ENCODE peak calls at places on chromosomes 11 and 22, in six cellular contexts. Y, O, X, Q, L and T are unnamed samples.
A peak's percentile ranks its signal among the peaks of the same experiment; 100 is the strongest.

GRCh38 chr22:24305260-24305692 is 34.6 kb downstream of the SPECC1L start:
- DNase-seq in Y (no peak), O (no peak), X (no peak), Q (no peak), L (no peak), T (no peak)

GRCh38 chr22:27792452-27793165 is 8.9 kb downstream of the MN1 start:
- DNase-seq in Y (no peak), O (no peak), X (no peak), Q (no peak), L (no peak), T (no peak)

GRCh38 chr11:75140269-75141138 is 10.4 kb upstream of the SLCO2B1 start:
- DNase-seq in Y (peak; percentile 95), O (no peak), X (peak; percentile 47), Q (peak; percentile 12), L (peak; percentile 75), T (peak; percentile 72)

GRCh38 chr22:36321797-36322601 is 65.8 kb downstream of the MYH9 start:
- DNase-seq in Y (no peak), O (no peak), X (no peak), Q (no peak), L (no peak), T (no peak)

GRCh38 chr22:26169312-26170111 is at the start of gene SEZ6L:
- DNase-seq in Y (peak; percentile 72), O (no peak), X (no peak), Q (no peak), L (no peak), T (no peak)

GRCh38 chr22:37564111-37564711 is 3.9 kb downstream of the CDC42EP1 start:
- DNase-seq in Y (no peak), O (no peak), X (no peak), Q (no peak), L (no peak), T (no peak)

GRCh38 chr22:18113680-18114394 is 3.2 kb downstream of the TUBA8 start:
- DNase-seq in Y (no peak), O (no peak), X (no peak), Q (no peak), L (no peak), T (no peak)

GRCh38 chr11:64542172-64543125 is 48.6 kb upstream of the SLC22A12 start:
- DNase-seq in Y (no peak), O (no peak), X (no peak), Q (no peak), L (no peak), T (no peak)

GRCh38 chr11:131037873-131038272 is 121.6 kb upstream of the SNX19 start:
- DNase-seq in Y (no peak), O (peak; percentile 60), X (no peak), Q (no peak), L (no peak), T (no peak)

GRCh38 chr11:3995949-3996554 is 98.5 kb upstream of the RRM1 start:
- DNase-seq in Y (no peak), O (no peak), X (no peak), Q (no peak), L (no peak), T (no peak)

GRCh38 chr11:46120361-46120710 is 918 bp downstream of the PHF21A start:
- DNase-seq in Y (no peak), O (no peak), X (no peak), Q (no peak), L (no peak), T (peak; percentile 29)

GRCh38 chr11:58926695-58927094 is 12.6 kb upstream of the GLYATL1 start:
- DNase-seq in Y (no peak), O (no peak), X (no peak), Q (no peak), L (no peak), T (no peak)

GRCh38 chr22:33332538-33332937 is 274.4 kb upstream of the SYN3 start:
- DNase-seq in Y (no peak), O (no peak), X (no peak), Q (no peak), L (peak; percentile 31), T (peak; percentile 57)

GRCh38 chr11:59669611-59670009 is 773 bp upstream of the PATL1 start:
- DNase-seq in Y (peak; percentile 63), O (no peak), X (no peak), Q (no peak), L (peak; percentile 34), T (peak; percentile 42)

GRCh38 chr22:25405854-25406509 is 158.5 kb upstream of the GRK3 start:
- DNase-seq in Y (no peak), O (no peak), X (no peak), Q (no peak), L (no peak), T (no peak)

GRCh38 chr22:22770280-22770871 is 117.2 kb upstream of the IGLL5 start:
- DNase-seq in Y (peak; percentile 92), O (no peak), X (peak; percentile 30), Q (no peak), L (peak; percentile 55), T (peak; percentile 75)

GRCh38 chr11:110094298-110095073 is 1.3 kb downstream of the ZC3H12C start:
- DNase-seq in Y (no peak), O (no peak), X (no peak), Q (no peak), L (no peak), T (no peak)

GRCh38 chr22:38707346-38707745 is 1.6 kb downstream of the GTPBP1 start:
- DNase-seq in Y (no peak), O (no peak), X (peak; percentile 80), Q (no peak), L (no peak), T (no peak)

DNA sequence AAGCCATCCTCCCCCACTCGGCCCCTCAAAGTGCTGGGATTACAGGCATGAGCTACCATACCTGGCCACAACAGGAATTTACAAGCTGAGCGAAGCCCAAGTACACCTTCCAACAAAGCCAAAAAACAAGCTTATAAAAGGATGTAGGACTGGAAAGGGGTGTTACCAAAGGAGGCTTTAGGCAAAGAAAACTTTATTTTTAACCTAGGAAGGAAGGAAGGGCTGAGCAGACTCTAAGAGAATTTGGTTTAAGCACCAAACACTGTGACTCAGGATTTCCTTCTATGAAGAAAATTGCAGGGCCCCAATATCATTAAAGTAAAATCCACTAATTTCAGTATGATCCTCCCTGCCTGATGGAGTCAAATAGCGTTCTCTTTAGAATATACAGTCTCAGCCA is 12.1 kb downstream of the DENND5A start:
- DNase-seq in Y (no peak), O (no peak), X (no peak), Q (no peak), L (no peak), T (no peak)
- TF ChIP-seq POLR2AphosphoS5 in Y (no peak), O (no peak), X (no peak), Q (no peak), L (no peak), T (no peak)

DNA sequence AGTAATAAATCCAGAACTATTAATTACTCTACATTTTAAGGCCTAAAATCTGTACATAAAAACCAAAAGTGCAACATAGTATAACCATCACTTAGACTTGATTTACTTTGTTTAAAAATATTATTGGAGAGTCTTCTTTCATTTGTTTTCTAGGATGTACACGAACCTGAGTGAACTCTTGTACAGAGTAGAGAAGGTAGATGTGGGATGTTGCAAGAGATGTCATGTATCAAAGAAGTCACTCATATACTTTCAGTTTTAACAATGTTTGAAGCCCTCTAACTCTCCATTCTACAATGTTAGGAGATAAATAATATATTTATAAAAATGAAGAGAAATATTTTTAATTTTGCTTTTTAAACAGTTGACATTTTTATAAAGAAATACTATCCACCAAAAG is 38.6 kb downstream of the SOX6 start:
- DNase-seq in Y (no peak), O (no peak), X (no peak), Q (no peak), L (no peak), T (no peak)
- TF ChIP-seq CTCF in Y (no peak), O (no peak), X (no peak), Q (no peak), L (no peak), T (no peak)

GRCh38 chr22:46801826-46802607 is 39.6 kb downstream of the TBC1D22A start:
- DNase-seq in Y (no peak), O (no peak), X (no peak), Q (no peak), L (no peak), T (no peak)

GRCh38 chr22:46803936-46804335 is 41.5 kb downstream of the TBC1D22A start:
- DNase-seq in Y (no peak), O (no peak), X (no peak), Q (no peak), L (no peak), T (no peak)

GRCh38 chr22:46801331-46801811 is 38.9 kb downstream of the TBC1D22A start:
- DNase-seq in Y (no peak), O (no peak), X (peak; percentile 83), Q (no peak), L (no peak), T (no peak)

GRCh38 chr22:46802608-46803027 is 40.2 kb downstream of the TBC1D22A start:
- DNase-seq in Y (no peak), O (no peak), X (no peak), Q (no peak), L (no peak), T (no peak)

DNA sequence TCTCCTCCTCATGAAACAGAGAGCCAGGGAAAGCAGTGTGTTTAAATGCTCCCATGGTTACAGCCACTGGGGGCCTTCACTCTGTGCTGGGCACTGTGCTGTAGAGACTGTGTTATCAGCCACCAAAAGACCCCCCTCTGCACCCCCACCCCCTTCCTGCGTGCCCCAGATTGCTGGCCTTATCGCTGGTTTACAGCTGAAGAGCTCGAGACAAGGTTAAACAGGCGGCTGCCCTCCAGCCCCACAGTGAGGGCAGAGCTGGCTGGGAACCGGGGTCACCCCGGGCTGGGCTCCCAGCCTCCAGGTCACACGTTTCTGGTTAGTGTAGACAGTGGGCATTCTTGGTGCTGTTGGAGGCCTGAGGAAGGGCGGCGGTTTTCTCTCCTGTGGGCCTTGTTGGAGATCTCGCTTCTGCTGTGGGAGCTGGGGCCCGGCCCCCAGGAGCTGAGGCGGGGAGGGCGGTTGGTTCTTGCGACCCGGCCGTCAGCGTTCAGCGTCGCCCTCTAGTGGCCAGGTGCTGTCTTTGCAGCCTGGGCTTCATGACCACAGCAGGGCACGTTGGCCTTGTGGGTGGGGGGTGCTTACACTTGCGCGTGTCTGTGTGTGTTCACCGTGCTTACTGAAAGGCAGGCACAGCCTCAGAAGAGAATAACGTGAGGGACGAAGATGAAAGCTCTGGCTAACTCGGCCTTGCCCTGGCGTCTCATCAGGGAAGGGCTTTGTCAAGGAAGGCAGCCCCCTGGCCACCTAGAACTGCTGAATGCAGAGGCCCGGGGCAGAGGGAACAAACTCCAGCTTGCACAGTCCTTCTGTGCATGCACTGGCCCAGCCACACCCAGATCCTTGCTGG is 40.8 kb downstream of the TBC1D22A start:
- DNase-seq in Y (peak; percentile 86), O (no peak), X (peak; percentile 47), Q (no peak), L (peak; percentile 72), T (peak; percentile 58)
- TF ChIP-seq EP300 in Y (no peak), O (no peak), X (no peak), Q (no peak), L (no peak), T (no peak)

DNA sequence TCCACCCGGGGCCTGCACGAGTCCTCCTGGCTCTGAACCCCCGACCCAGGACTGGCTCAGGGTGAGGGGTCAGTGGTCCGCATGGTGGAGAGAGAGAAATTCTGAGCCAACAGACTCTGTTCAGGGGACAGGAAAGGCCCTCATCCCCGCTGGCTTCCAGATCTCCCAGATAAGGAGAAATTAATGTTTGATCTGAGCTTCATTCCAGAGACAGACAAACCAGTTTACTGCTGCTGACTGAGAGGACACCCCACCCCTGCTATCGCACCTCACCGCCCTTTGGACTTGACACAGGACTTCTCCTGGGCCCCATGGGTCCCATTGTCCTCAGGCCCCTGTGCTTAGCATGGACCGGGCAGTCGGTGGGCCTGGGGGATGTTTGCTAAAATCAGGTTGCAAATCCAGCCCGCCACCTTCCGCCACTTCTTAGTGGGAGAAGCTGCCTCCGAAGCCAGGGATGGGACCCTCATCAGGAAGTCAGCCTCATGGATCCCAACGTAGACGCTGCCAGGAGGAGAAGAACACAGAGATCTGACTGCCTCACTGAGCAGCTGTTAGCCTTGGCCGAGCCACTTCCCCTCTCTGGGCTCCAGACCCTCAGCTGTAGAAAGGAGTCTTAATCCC is 11.2 kb upstream of the UPK3A start:
- DNase-seq in Y (no peak), O (no peak), X (peak; percentile 98), Q (no peak), L (no peak), T (peak; percentile 84)
- TF ChIP-seq POLR2AphosphoS5 in Y (no peak), O (no peak), X (peak; percentile 33), Q (no peak), L (no peak), T (no peak)